ENCODE peak calls at places on chromosomes 12 and 14, in ten cellular contexts. One of them, this sample, is unnamed.

GRCh38 chr14:102333795-102334415 is 14.4 kb downstream of the ZNF839 start:
- DNase-seq in OCI-LY7: no peak
- DNase-seq in left ventricle myocardium inferior: no peak
- DNase-seq in H9: no peak
- DNase-seq in pancreas: no peak
- DNase-seq in body of pancreas: no peak
- DNase-seq in A549: no peak
- DNase-seq in Peyer's patch: no peak
- DNase-seq in PC-9: peak; percentile 21
- DNase-seq in sigmoid colon: no peak
- DNase-seq in this sample: no peak

GRCh38 chr12:114869091-114869834 is 185.3 kb upstream of the TBX3 start:
- DNase-seq in sigmoid colon: no peak
- DNase-seq in Peyer's patch: no peak
- DNase-seq in pancreas: no peak
- DNase-seq in H9: peak; percentile 66
- DNase-seq in A549: peak; percentile 13
- DNase-seq in left ventricle myocardium inferior: no peak
- DNase-seq in OCI-LY7: no peak
- DNase-seq in PC-9: no peak
- DNase-seq in body of pancreas: no peak
- DNase-seq in this sample: no peak

GRCh38 chr14:58637391-58638230 is at the start of gene DACT1:
- DNase-seq in A549: peak; percentile 35
- DNase-seq in left ventricle myocardium inferior: peak; percentile 76
- DNase-seq in H9: peak; percentile 84
- DNase-seq in OCI-LY7: no peak
- DNase-seq in Peyer's patch: peak; percentile 71
- DNase-seq in body of pancreas: peak; percentile 54
- DNase-seq in sigmoid colon: peak; percentile 84
- DNase-seq in pancreas: peak; percentile 34
- DNase-seq in PC-9: no peak
- DNase-seq in this sample: peak; percentile 36

GRCh38 chr12:32051511-32052299 is 54.9 kb upstream of the BICD1 start:
- DNase-seq in OCI-LY7: no peak
- DNase-seq in A549: peak; percentile 86
- DNase-seq in left ventricle myocardium inferior: no peak
- DNase-seq in sigmoid colon: no peak
- DNase-seq in pancreas: no peak
- DNase-seq in PC-9: peak; percentile 99
- DNase-seq in body of pancreas: no peak
- DNase-seq in Peyer's patch: no peak
- DNase-seq in H9: no peak
- DNase-seq in this sample: no peak

GRCh38 chr12:82730832-82731497 is 44.3 kb downstream of the TMTC2 start:
- DNase-seq in PC-9: no peak
- DNase-seq in A549: no peak
- DNase-seq in Peyer's patch: no peak
- DNase-seq in sigmoid colon: no peak
- DNase-seq in left ventricle myocardium inferior: no peak
- DNase-seq in body of pancreas: no peak
- DNase-seq in pancreas: no peak
- DNase-seq in OCI-LY7: no peak
- DNase-seq in H9: no peak
- DNase-seq in this sample: no peak

GRCh38 chr14:79920180-79920579 is 291.1 kb downstream of the DIO2 start:
- DNase-seq in PC-9: no peak
- DNase-seq in OCI-LY7: no peak
- DNase-seq in pancreas: no peak
- DNase-seq in Peyer's patch: no peak
- DNase-seq in A549: no peak
- DNase-seq in left ventricle myocardium inferior: no peak
- DNase-seq in sigmoid colon: no peak
- DNase-seq in H9: no peak
- DNase-seq in body of pancreas: no peak
- DNase-seq in this sample: no peak

GRCh38 chr12:109952873-109953272 is 43.3 kb downstream of the GIT2 start:
- DNase-seq in left ventricle myocardium inferior: peak; percentile 58
- DNase-seq in H9: no peak
- DNase-seq in sigmoid colon: no peak
- DNase-seq in PC-9: no peak
- DNase-seq in Peyer's patch: no peak
- DNase-seq in A549: no peak
- DNase-seq in OCI-LY7: no peak
- DNase-seq in body of pancreas: no peak
- DNase-seq in pancreas: no peak
- DNase-seq in this sample: no peak

GRCh38 chr14:70972107-70972976 is 65.1 kb downstream of the PCNX1 start:
- DNase-seq in Peyer's patch: peak; percentile 97
- DNase-seq in pancreas: peak; percentile 86
- DNase-seq in A549: peak; percentile 86
- DNase-seq in H9: peak; percentile 69
- DNase-seq in sigmoid colon: peak; percentile 91
- DNase-seq in left ventricle myocardium inferior: peak; percentile 74
- DNase-seq in PC-9: peak; percentile 61
- DNase-seq in OCI-LY7: peak; percentile 79
- DNase-seq in body of pancreas: peak; percentile 90
- DNase-seq in this sample: peak; percentile 83

GRCh38 chr12:127480775-127481314 is 786.1 kb upstream of the TMEM132C start:
- DNase-seq in A549: no peak
- DNase-seq in left ventricle myocardium inferior: no peak
- DNase-seq in sigmoid colon: no peak
- DNase-seq in pancreas: no peak
- DNase-seq in H9: no peak
- DNase-seq in Peyer's patch: no peak
- DNase-seq in body of pancreas: no peak
- DNase-seq in OCI-LY7: no peak
- DNase-seq in PC-9: no peak
- DNase-seq in this sample: no peak

GRCh38 chr14:71193663-71194062 is 286.4 kb downstream of the PCNX1 start:
- DNase-seq in OCI-LY7: no peak
- DNase-seq in A549: no peak
- DNase-seq in left ventricle myocardium inferior: no peak
- DNase-seq in H9: no peak
- DNase-seq in body of pancreas: no peak
- DNase-seq in Peyer's patch: no peak
- DNase-seq in PC-9: peak; percentile 62
- DNase-seq in pancreas: no peak
- DNase-seq in sigmoid colon: no peak
- DNase-seq in this sample: no peak

GRCh38 chr12:10098762-10099161 is at the start of gene CLEC1A:
- DNase-seq in A549: no peak
- DNase-seq in pancreas: no peak
- DNase-seq in left ventricle myocardium inferior: peak; percentile 23
- DNase-seq in PC-9: no peak
- DNase-seq in OCI-LY7: no peak
- DNase-seq in Peyer's patch: no peak
- DNase-seq in sigmoid colon: no peak
- DNase-seq in body of pancreas: no peak
- DNase-seq in H9: peak; percentile 76
- DNase-seq in this sample: no peak

GRCh38 chr12:112115259-112116045 is 6.9 kb upstream of the NAA25 start:
- DNase-seq in sigmoid colon: no peak
- DNase-seq in OCI-LY7: no peak
- DNase-seq in PC-9: no peak
- DNase-seq in H9: no peak
- DNase-seq in left ventricle myocardium inferior: no peak
- DNase-seq in Peyer's patch: peak; percentile 22
- DNase-seq in pancreas: no peak
- DNase-seq in body of pancreas: no peak
- DNase-seq in A549: no peak
- DNase-seq in this sample: no peak
- H3K27ac ChIP-seq in sigmoid colon: no peak overlapping the region
- H3K27ac ChIP-seq in OCI-LY7: no peak overlapping the region
- H3K27ac ChIP-seq in PC-9: peak overlapping the region; percentile 92
- H3K27ac ChIP-seq in H9: no peak overlapping the region
- H3K27ac ChIP-seq in left ventricle myocardium inferior: peak overlapping the region; percentile 86
- H3K27ac ChIP-seq in Peyer's patch: no peak overlapping the region
- H3K27ac ChIP-seq in pancreas: no peak overlapping the region
- H3K27ac ChIP-seq in body of pancreas: no peak overlapping the region
- H3K27ac ChIP-seq in A549: peak overlapping the region; percentile 78
- H3K27ac ChIP-seq in this sample: no peak overlapping the region

DNA sequence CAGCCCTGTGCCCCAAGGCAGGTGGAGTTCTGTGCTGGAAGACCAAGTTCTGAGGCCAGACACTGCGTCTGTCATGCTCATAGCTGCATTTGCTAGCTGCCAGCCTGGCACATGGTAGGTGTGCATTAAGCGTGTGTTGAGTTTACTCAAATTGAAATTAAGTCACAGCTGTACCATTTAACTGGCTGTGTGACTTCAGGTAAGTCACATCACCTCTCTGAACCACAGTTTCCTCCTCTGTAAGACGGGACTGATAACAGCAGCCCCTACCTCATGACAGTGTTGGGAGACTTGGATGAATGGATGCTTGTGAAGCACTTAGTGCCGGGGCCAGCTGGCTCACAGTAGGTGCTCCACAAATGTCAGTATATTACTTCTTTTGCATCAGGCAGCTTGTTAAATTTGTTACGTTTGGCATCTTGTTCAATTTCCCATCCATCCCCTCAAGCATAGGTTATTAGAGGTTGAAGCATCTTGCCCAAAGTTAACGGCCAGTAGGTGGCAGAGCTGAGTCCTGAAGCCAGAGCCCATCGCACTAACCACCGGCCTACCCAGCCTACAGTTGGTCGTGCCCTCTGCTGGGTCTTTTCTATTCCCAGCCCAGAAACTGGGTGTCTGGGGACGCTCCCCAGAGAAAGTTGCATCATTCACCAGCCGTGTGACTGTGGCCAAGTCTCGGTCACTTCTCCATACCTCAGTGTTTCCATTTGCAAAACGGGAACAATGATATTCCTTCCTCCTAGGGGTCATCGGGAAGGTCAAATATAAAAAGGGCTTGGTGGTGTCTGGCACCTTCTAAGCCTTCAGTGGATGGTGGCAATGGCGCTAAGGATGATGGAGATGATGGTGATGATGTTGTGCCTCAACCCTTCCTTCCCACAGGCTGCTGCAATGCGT is 4.5 kb downstream of the DAO start:
- DNase-seq in PC-9: no peak
- DNase-seq in OCI-LY7: peak; percentile 72
- DNase-seq in sigmoid colon: no peak
- DNase-seq in pancreas: peak; percentile 67
- DNase-seq in H9: peak; percentile 80
- DNase-seq in body of pancreas: peak; percentile 75
- DNase-seq in A549: peak; percentile 66
- DNase-seq in left ventricle myocardium inferior: peak; percentile 39
- DNase-seq in Peyer's patch: peak; percentile 88
- DNase-seq in this sample: peak; percentile 62
- TF ChIP-seq CTCF in PC-9: peak; percentile 79
- TF ChIP-seq CTCF in OCI-LY7: peak; percentile 91
- TF ChIP-seq CTCF in sigmoid colon: no peak
- TF ChIP-seq CTCF in pancreas: peak; percentile 24
- TF ChIP-seq CTCF in H9: peak; percentile 80
- TF ChIP-seq CTCF in body of pancreas: peak; percentile 59
- TF ChIP-seq CTCF in A549: peak; percentile 63
- TF ChIP-seq CTCF in left ventricle myocardium inferior: peak; percentile 65
- TF ChIP-seq CTCF in Peyer's patch: peak; percentile 2
- TF ChIP-seq CTCF in this sample: peak; percentile 39

DNA sequence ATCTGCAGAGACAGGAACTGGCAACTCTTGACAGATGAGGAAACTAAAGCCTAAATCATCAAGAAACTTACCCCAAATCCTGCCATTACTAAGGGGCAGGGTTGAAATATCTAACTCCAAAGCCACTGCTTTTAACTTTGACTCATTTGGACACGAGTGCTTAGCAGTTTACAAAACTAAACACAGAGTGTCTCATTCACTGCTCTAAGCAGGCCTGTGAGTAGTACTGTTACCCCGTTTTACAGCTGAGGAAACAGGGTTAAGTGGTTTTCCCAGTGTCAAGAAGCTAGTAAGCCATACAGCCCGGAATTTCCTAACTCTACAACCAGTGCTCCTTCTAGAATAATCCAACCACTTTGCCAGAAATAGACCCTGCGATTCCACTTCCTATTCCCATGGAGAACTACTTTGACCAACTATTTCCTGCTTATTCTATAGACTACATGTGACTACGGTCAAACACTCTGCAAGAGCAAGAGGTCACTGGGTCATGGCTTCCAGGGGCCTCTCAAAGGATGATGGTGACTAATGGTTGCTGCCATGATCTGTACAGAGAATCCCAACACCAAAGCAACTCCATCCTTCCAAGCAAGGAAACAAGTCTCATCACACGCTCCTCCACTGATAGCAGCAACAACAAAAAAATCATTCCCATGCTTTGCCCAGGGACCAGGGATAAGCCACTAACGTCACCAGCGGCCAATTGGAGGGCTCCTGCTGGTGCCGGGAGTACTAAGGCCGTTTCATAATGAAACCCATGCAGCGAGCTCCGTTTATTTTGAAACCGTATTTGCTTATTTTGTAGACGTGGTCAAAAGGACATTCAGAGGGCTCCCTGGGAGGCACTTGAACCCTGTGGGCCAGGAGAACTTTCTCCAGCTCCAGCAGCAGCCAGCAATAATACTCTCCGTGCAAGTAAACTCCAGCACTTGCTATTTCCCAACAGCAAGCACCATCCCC is 56.3 kb downstream of the NUAK1 start:
- DNase-seq in PC-9: no peak
- DNase-seq in sigmoid colon: no peak
- DNase-seq in body of pancreas: no peak
- DNase-seq in Peyer's patch: no peak
- DNase-seq in OCI-LY7: no peak
- DNase-seq in left ventricle myocardium inferior: no peak
- DNase-seq in A549: no peak
- DNase-seq in pancreas: no peak
- DNase-seq in H9: no peak
- DNase-seq in this sample: no peak
- H3K4me1 ChIP-seq in PC-9: no peaks in the 10 kb centered on the region
- H3K4me1 ChIP-seq in sigmoid colon: peaks cover 48% of the 10 kb centered on the region
- H3K4me1 ChIP-seq in body of pancreas: no peaks in the 10 kb centered on the region
- H3K4me1 ChIP-seq in Peyer's patch: no peaks in the 10 kb centered on the region
- H3K4me1 ChIP-seq in OCI-LY7: no peaks in the 10 kb centered on the region
- H3K4me1 ChIP-seq in left ventricle myocardium inferior: peaks cover 78% of the 10 kb centered on the region
- H3K4me1 ChIP-seq in A549: peaks cover 80% of the 10 kb centered on the region
- H3K4me1 ChIP-seq in pancreas: no peaks in the 10 kb centered on the region
- H3K4me1 ChIP-seq in H9: peaks cover 4% of the 10 kb centered on the region
- H3K4me1 ChIP-seq in this sample: no peaks in the 10 kb centered on the region

DNA sequence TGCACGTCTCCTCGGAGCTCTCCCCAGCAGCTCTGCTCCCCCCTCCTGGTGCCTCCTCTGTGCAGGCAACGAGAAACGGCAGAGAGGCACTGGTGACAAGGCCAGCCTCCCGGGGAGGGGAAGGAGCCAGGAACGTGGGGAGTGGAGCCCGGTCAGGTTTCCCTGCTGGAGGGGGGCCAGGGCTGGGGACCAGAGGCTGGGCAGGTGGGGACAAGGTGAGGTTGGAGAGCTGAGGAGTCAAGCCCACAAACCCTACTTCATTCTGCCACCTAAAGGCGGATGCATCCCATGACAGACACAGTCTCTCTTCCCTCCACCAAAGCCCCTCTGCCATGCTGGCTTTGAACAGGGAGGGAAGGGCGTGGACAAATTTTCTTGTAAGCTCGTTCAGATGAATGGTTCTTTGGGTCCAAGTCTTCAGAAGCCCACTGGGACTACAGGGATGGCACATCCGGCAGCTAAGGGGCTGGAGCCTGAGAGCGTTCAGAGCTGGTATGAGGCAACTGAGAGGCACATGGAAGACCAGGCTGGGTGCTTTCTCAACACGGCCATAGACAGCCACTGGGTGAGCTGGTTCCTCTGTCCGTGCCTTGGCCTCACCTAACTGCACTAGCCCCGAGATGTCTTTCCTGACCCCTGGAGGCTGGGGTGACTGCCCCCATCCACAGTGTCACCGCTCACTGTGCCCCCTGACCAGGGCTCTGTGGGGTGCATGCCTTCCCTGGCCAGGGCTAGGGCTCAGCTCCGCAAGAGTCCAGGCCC is 105.9 kb downstream of the RBM19 start:
- DNase-seq in OCI-LY7: no peak
- DNase-seq in H9: peak; percentile 71
- DNase-seq in A549: no peak
- DNase-seq in body of pancreas: no peak
- DNase-seq in pancreas: no peak
- DNase-seq in sigmoid colon: no peak
- DNase-seq in PC-9: no peak
- DNase-seq in Peyer's patch: no peak
- DNase-seq in left ventricle myocardium inferior: no peak
- DNase-seq in this sample: no peak
- H3K27ac ChIP-seq in OCI-LY7: no peak overlapping the region
- H3K27ac ChIP-seq in H9: no peak overlapping the region
- H3K27ac ChIP-seq in A549: peak overlapping the region; percentile 88
- H3K27ac ChIP-seq in body of pancreas: no peak overlapping the region
- H3K27ac ChIP-seq in pancreas: no peak overlapping the region
- H3K27ac ChIP-seq in sigmoid colon: no peak overlapping the region
- H3K27ac ChIP-seq in PC-9: peak overlapping the region; percentile 51
- H3K27ac ChIP-seq in Peyer's patch: no peak overlapping the region
- H3K27ac ChIP-seq in left ventricle myocardium inferior: no peak overlapping the region
- H3K27ac ChIP-seq in this sample: no peak overlapping the region

This sample was measured in CD8-positive, alpha-beta T cell.